ENCODE peak calls at places on chromosome 6, in five cellular contexts. A, Y, N, K and G are unnamed samples.

GRCh38 chr6:96604420-96604819 is 41.5 kb downstream of the FHL5 start:
- DNase-seq in A (no peak), Y (no peak), N (no peak), K (no peak), G (no peak)

GRCh38 chr6:37643851-37644672 is 53.6 kb downstream of the MDGA1 start:
- DNase-seq in A (no peak), Y (no peak), N (no peak), K (no peak), G (no peak)

GRCh38 chr6:158068893-158069799 is 87.5 kb downstream of the SYNJ2 start:
- DNase-seq in A (no peak), Y (peak; percentile 55), N (no peak), K (no peak), G (peak; percentile 86)

GRCh38 chr6:88895911-88896310 is 67.5 kb downstream of the RNGTT start:
- DNase-seq in A (no peak), Y (no peak), N (no peak), K (no peak), G (no peak)

GRCh38 chr6:85403331-85404015 is 46.4 kb upstream of the NT5E start:
- DNase-seq in A (no peak), Y (peak; percentile 50), N (no peak), K (no peak), G (peak; percentile 41)

GRCh38 chr6:41698350-41698781 is 37.0 kb downstream of the TFEB start:
- DNase-seq in A (no peak), Y (no peak), N (no peak), K (no peak), G (peak; percentile 69)

GRCh38 chr6:166626177-166627038 is 643 bp downstream of the RPS6KA2 start:
- DNase-seq in A (peak; percentile 48), Y (no peak), N (no peak), K (peak; percentile 35), G (no peak)

GRCh38 chr6:53701333-53702073 is 35.9 kb upstream of the KLHL31 start:
- DNase-seq in A (no peak), Y (no peak), N (no peak), K (no peak), G (no peak)

GRCh38 chr6:101578306-101578705 is 184.8 kb downstream of the GRIK2 start:
- DNase-seq in A (no peak), Y (no peak), N (no peak), K (no peak), G (no peak)

GRCh38 chr6:139364302-139364981 is 10.0 kb downstream of the CITED2 start:
- DNase-seq in A (no peak), Y (peak; percentile 27), N (no peak), K (no peak), G (no peak)

GRCh38 chr6:33412140-33413009 is 1.6 kb downstream of the PHF1 start:
- DNase-seq in A (no peak), Y (no peak), N (no peak), K (no peak), G (no peak)

GRCh38 chr6:33411632-33412005 is 805 bp downstream of the PHF1 start:
- DNase-seq in A (no peak), Y (no peak), N (no peak), K (no peak), G (no peak)

GRCh38 chr6:33407132-33407718 is 3.6 kb upstream of the PHF1 start:
- DNase-seq in A (no peak), Y (peak; percentile 47), N (no peak), K (no peak), G (no peak)

GRCh38 chr6:33410711-33411631 is at the start of gene PHF1:
- DNase-seq in A (peak; percentile 83), Y (no peak), N (no peak), K (peak; percentile 31), G (no peak)

GRCh38 chr6:33410050-33410710 is 634 bp upstream of the PHF1 start:
- DNase-seq in A (peak; percentile 99), Y (peak; percentile 97), N (peak; percentile 99), K (peak; percentile 97), G (peak; percentile 93)
- TF ChIP-seq POLR2A in A (peak; percentile 78), Y (peak; percentile 24), N (no peak), K (peak; percentile 88), G (peak; percentile 40)

DNA sequence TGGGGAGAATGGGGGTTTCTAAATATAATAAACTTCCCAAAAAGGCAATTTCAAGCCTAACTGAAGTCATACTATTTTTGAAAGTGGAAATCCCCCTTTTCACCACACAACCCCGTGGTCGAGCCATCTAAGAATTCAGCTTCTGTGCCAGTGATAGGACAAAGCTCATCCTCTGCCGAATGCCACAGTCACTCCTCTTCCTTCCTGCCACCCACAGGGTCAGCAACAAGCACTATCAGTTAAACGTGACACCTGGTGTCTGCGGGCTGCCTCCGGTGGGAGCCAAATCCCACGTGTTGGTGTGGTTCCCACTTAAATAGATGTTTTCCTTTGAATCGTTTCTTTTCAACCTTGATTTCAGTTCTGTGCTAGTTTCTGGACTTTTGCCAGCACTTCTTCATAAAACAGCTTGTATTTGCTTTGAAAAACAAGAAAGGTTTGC is 60.7 kb downstream of the TNFAIP3 start:
- DNase-seq in A (peak; percentile 30), Y (no peak), N (no peak), K (no peak), G (no peak)
- TF ChIP-seq POLR2A in A (no peak), Y (no peak), N (no peak), K (no peak), G (no peak)

GRCh38 chr6:51509597-51509996 is 577.8 kb downstream of the PKHD1 start:
- DNase-seq in A (no peak), Y (no peak), N (no peak), K (no peak), G (no peak)

GRCh38 chr6:51511081-51511480 is 576.3 kb downstream of the PKHD1 start:
- DNase-seq in A (no peak), Y (no peak), N (no peak), K (no peak), G (no peak)

GRCh38 chr6:51505451-51505850 is 582.0 kb downstream of the PKHD1 start:
- DNase-seq in A (no peak), Y (no peak), N (no peak), K (no peak), G (no peak)
- TF ChIP-seq POLR2A in A (no peak), Y (no peak), N (no peak), K (no peak), G (no peak)

GRCh38 chr6:132812756-132813172 is 1.6 kb upstream of the RPS12 start:
- DNase-seq in A (no peak), Y (no peak), N (no peak), K (no peak), G (no peak)

GRCh38 chr6:132814716-132815570 is 574 bp downstream of the RPS12 start:
- DNase-seq in A (no peak), Y (no peak), N (peak; percentile 56), K (no peak), G (no peak)

GRCh38 chr6:132812255-132812732 is 2.1 kb upstream of the RPS12 start:
- DNase-seq in A (no peak), Y (no peak), N (no peak), K (no peak), G (no peak)

GRCh38 chr6:132811276-132811675 is 3.1 kb upstream of the RPS12 start:
- DNase-seq in A (no peak), Y (no peak), N (no peak), K (no peak), G (no peak)

GRCh38 chr6:132813173-132813856 is 1.1 kb upstream of the RPS12 start:
- DNase-seq in A (peak; percentile 40), Y (peak; percentile 33), N (no peak), K (peak; percentile 34), G (no peak)
- TF ChIP-seq POLR2A in A (peak; percentile 51), Y (no peak), N (no peak), K (no peak), G (no peak)

GRCh38 chr6:81371929-81372328 is 380.6 kb downstream of the TENT5A start:
- DNase-seq in A (no peak), Y (no peak), N (no peak), K (no peak), G (no peak)
- TF ChIP-seq POLR2A in A (no peak), Y (no peak), N (no peak), K (no peak), G (no peak)